ENCODE peak calls at places on chromosomes 3 and 15, in ten cellular contexts. One of them, this sample, is unnamed.

GRCh38 chr3:52019352-52020080 is 23.8 kb upstream of the RPL29 start:
- DNase-seq in T-cell: no peak
- DNase-seq in kidney epithelial cell: no peak
- DNase-seq in mucosa of gallbladder: no peak
- DNase-seq in breast epithelium: no peak
- DNase-seq in posterior cingulate gyrus: no peak
- DNase-seq in mesenteric fat pad: no peak
- DNase-seq in foreskin melanocyte: no peak
- DNase-seq in NCI-H69: no peak
- DNase-seq in nephron progenitor cell: no peak
- DNase-seq in this sample: no peak

GRCh38 chr3:41247055-41247454 is 47.8 kb downstream of the CTNNB1 start:
- DNase-seq in kidney epithelial cell: no peak
- DNase-seq in mesenteric fat pad: no peak
- DNase-seq in foreskin melanocyte: no peak
- DNase-seq in posterior cingulate gyrus: no peak
- DNase-seq in mucosa of gallbladder: no peak
- DNase-seq in nephron progenitor cell: no peak
- DNase-seq in NCI-H69: no peak
- DNase-seq in breast epithelium: no peak
- DNase-seq in T-cell: no peak
- DNase-seq in this sample: no peak

GRCh38 chr15:74242296-74242929 is 6.3 kb downstream of the CCDC33 start:
- DNase-seq in mucosa of gallbladder: peak; percentile 63
- DNase-seq in mesenteric fat pad: no peak
- DNase-seq in posterior cingulate gyrus: no peak
- DNase-seq in nephron progenitor cell: no peak
- DNase-seq in foreskin melanocyte: no peak
- DNase-seq in breast epithelium: no peak
- DNase-seq in kidney epithelial cell: no peak
- DNase-seq in T-cell: no peak
- DNase-seq in NCI-H69: no peak
- DNase-seq in this sample: no peak

GRCh38 chr3:64918989-64919388 is 231.2 kb upstream of the ADAMTS9 start:
- DNase-seq in foreskin melanocyte: no peak
- DNase-seq in NCI-H69: no peak
- DNase-seq in breast epithelium: no peak
- DNase-seq in nephron progenitor cell: no peak
- DNase-seq in mesenteric fat pad: no peak
- DNase-seq in kidney epithelial cell: no peak
- DNase-seq in posterior cingulate gyrus: no peak
- DNase-seq in T-cell: no peak
- DNase-seq in mucosa of gallbladder: no peak
- DNase-seq in this sample: no peak

GRCh38 chr15:99058421-99058870 is 46.4 kb upstream of the SYNM start:
- DNase-seq in mucosa of gallbladder: no peak
- DNase-seq in T-cell: no peak
- DNase-seq in nephron progenitor cell: no peak
- DNase-seq in kidney epithelial cell: no peak
- DNase-seq in posterior cingulate gyrus: no peak
- DNase-seq in breast epithelium: peak; percentile 33
- DNase-seq in NCI-H69: peak; percentile 41
- DNase-seq in foreskin melanocyte: no peak
- DNase-seq in mesenteric fat pad: no peak
- DNase-seq in this sample: no peak

GRCh38 chr3:129958715-129959114 is 15.8 kb upstream of the TRH start:
- DNase-seq in mucosa of gallbladder: no peak
- DNase-seq in posterior cingulate gyrus: no peak
- DNase-seq in kidney epithelial cell: no peak
- DNase-seq in breast epithelium: no peak
- DNase-seq in mesenteric fat pad: no peak
- DNase-seq in foreskin melanocyte: no peak
- DNase-seq in nephron progenitor cell: no peak
- DNase-seq in NCI-H69: no peak
- DNase-seq in T-cell: no peak
- DNase-seq in this sample: no peak

GRCh38 chr15:52808441-52808840 is 18.3 kb upstream of the ONECUT1 start:
- DNase-seq in nephron progenitor cell: no peak
- DNase-seq in kidney epithelial cell: no peak
- DNase-seq in posterior cingulate gyrus: no peak
- DNase-seq in NCI-H69: no peak
- DNase-seq in foreskin melanocyte: no peak
- DNase-seq in mesenteric fat pad: no peak
- DNase-seq in breast epithelium: no peak
- DNase-seq in mucosa of gallbladder: no peak
- DNase-seq in T-cell: no peak
- DNase-seq in this sample: no peak

GRCh38 chr3:161070980-161071663 is 34.0 kb downstream of the B3GALNT1 start:
- DNase-seq in posterior cingulate gyrus: no peak
- DNase-seq in nephron progenitor cell: no peak
- DNase-seq in kidney epithelial cell: no peak
- DNase-seq in breast epithelium: no peak
- DNase-seq in mesenteric fat pad: no peak
- DNase-seq in NCI-H69: no peak
- DNase-seq in T-cell: no peak
- DNase-seq in mucosa of gallbladder: no peak
- DNase-seq in foreskin melanocyte: no peak
- DNase-seq in this sample: no peak

GRCh38 chr3:154862265-154862664 is 217.9 kb upstream of the MME start:
- DNase-seq in mesenteric fat pad: no peak
- DNase-seq in nephron progenitor cell: no peak
- DNase-seq in T-cell: no peak
- DNase-seq in posterior cingulate gyrus: no peak
- DNase-seq in breast epithelium: no peak
- DNase-seq in foreskin melanocyte: peak; percentile 9
- DNase-seq in kidney epithelial cell: peak; percentile 63
- DNase-seq in mucosa of gallbladder: no peak
- DNase-seq in NCI-H69: no peak
- DNase-seq in this sample: no peak

GRCh38 chr3:18445421-18446066 is 20.4 kb upstream of the SATB1 start:
- DNase-seq in T-cell: peak; percentile 87
- DNase-seq in posterior cingulate gyrus: peak; percentile 81
- DNase-seq in nephron progenitor cell: no peak
- DNase-seq in foreskin melanocyte: no peak
- DNase-seq in mucosa of gallbladder: peak; percentile 34
- DNase-seq in breast epithelium: no peak
- DNase-seq in mesenteric fat pad: no peak
- DNase-seq in kidney epithelial cell: no peak
- DNase-seq in NCI-H69: peak; percentile 65
- DNase-seq in this sample: no peak

GRCh38 chr15:100115711-100116090 is 226.1 kb downstream of the ADAMTS17 start:
- DNase-seq in posterior cingulate gyrus: no peak
- DNase-seq in breast epithelium: no peak
- DNase-seq in foreskin melanocyte: no peak
- DNase-seq in kidney epithelial cell: no peak
- DNase-seq in mesenteric fat pad: no peak
- DNase-seq in T-cell: no peak
- DNase-seq in mucosa of gallbladder: no peak
- DNase-seq in NCI-H69: no peak
- DNase-seq in nephron progenitor cell: no peak
- DNase-seq in this sample: no peak

GRCh38 chr3:134284438-134284837 is 33.8 kb upstream of the RYK start:
- DNase-seq in nephron progenitor cell: no peak
- DNase-seq in T-cell: no peak
- DNase-seq in mucosa of gallbladder: no peak
- DNase-seq in breast epithelium: no peak
- DNase-seq in kidney epithelial cell: no peak
- DNase-seq in mesenteric fat pad: no peak
- DNase-seq in posterior cingulate gyrus: no peak
- DNase-seq in foreskin melanocyte: no peak
- DNase-seq in NCI-H69: no peak
- DNase-seq in this sample: no peak

GRCh38 chr3:66393486-66394260 is 107.1 kb downstream of the LRIG1 start:
- DNase-seq in breast epithelium: no peak
- DNase-seq in foreskin melanocyte: no peak
- DNase-seq in T-cell: peak; percentile 56
- DNase-seq in kidney epithelial cell: no peak
- DNase-seq in mucosa of gallbladder: no peak
- DNase-seq in NCI-H69: peak; percentile 41
- DNase-seq in nephron progenitor cell: no peak
- DNase-seq in mesenteric fat pad: peak; percentile 41
- DNase-seq in posterior cingulate gyrus: peak; percentile 49
- DNase-seq in this sample: no peak

GRCh38 chr15:40314723-40315276 is 7.1 kb upstream of the PLCB2 start:
- DNase-seq in T-cell: no peak
- DNase-seq in mesenteric fat pad: no peak
- DNase-seq in NCI-H69: no peak
- DNase-seq in posterior cingulate gyrus: peak; percentile 15
- DNase-seq in kidney epithelial cell: no peak
- DNase-seq in breast epithelium: no peak
- DNase-seq in nephron progenitor cell: no peak
- DNase-seq in foreskin melanocyte: no peak
- DNase-seq in mucosa of gallbladder: no peak
- DNase-seq in this sample: no peak

GRCh38 chr3:77467702-77468407 is 428.0 kb downstream of the ROBO2 start:
- DNase-seq in NCI-H69: peak; percentile 87
- DNase-seq in breast epithelium: no peak
- DNase-seq in foreskin melanocyte: peak; percentile 61
- DNase-seq in kidney epithelial cell: peak; percentile 52
- DNase-seq in T-cell: no peak
- DNase-seq in posterior cingulate gyrus: peak; percentile 77
- DNase-seq in mesenteric fat pad: no peak
- DNase-seq in mucosa of gallbladder: peak; percentile 89
- DNase-seq in nephron progenitor cell: no peak
- DNase-seq in this sample: no peak

GRCh38 chr15:60718661-60719069 is 239.7 kb upstream of the ICE2 start:
- DNase-seq in kidney epithelial cell: no peak
- DNase-seq in nephron progenitor cell: no peak
- DNase-seq in foreskin melanocyte: no peak
- DNase-seq in NCI-H69: no peak
- DNase-seq in mesenteric fat pad: no peak
- DNase-seq in T-cell: no peak
- DNase-seq in breast epithelium: no peak
- DNase-seq in posterior cingulate gyrus: no peak
- DNase-seq in mucosa of gallbladder: no peak
- DNase-seq in this sample: no peak

GRCh38 chr3:48765376-48765775 is 48.4 kb upstream of the IP6K2 start:
- DNase-seq in nephron progenitor cell: no peak
- DNase-seq in posterior cingulate gyrus: no peak
- DNase-seq in mucosa of gallbladder: no peak
- DNase-seq in T-cell: no peak
- DNase-seq in breast epithelium: no peak
- DNase-seq in NCI-H69: peak; percentile 44
- DNase-seq in mesenteric fat pad: no peak
- DNase-seq in kidney epithelial cell: no peak
- DNase-seq in foreskin melanocyte: no peak
- DNase-seq in this sample: no peak

GRCh38 chr15:58043192-58043903 is 22.2 kb downstream of the ALDH1A2 start:
- DNase-seq in breast epithelium: no peak
- DNase-seq in posterior cingulate gyrus: no peak
- DNase-seq in T-cell: peak; percentile 31
- DNase-seq in mucosa of gallbladder: peak; percentile 27
- DNase-seq in NCI-H69: peak; percentile 48
- DNase-seq in nephron progenitor cell: peak; percentile 43
- DNase-seq in kidney epithelial cell: no peak
- DNase-seq in mesenteric fat pad: no peak
- DNase-seq in foreskin melanocyte: peak; percentile 25
- DNase-seq in this sample: no peak

GRCh38 chr15:49379996-49380395 is 43.0 kb upstream of the FGF7 start:
- DNase-seq in breast epithelium: no peak
- DNase-seq in nephron progenitor cell: no peak
- DNase-seq in foreskin melanocyte: no peak
- DNase-seq in posterior cingulate gyrus: peak; percentile 43
- DNase-seq in mesenteric fat pad: no peak
- DNase-seq in NCI-H69: no peak
- DNase-seq in mucosa of gallbladder: no peak
- DNase-seq in kidney epithelial cell: no peak
- DNase-seq in T-cell: no peak
- DNase-seq in this sample: no peak

GRCh38 chr3:155244206-155244605 is 49.3 kb downstream of the STRIT1 start:
- DNase-seq in breast epithelium: no peak
- DNase-seq in NCI-H69: no peak
- DNase-seq in mesenteric fat pad: no peak
- DNase-seq in kidney epithelial cell: no peak
- DNase-seq in mucosa of gallbladder: no peak
- DNase-seq in posterior cingulate gyrus: no peak
- DNase-seq in nephron progenitor cell: no peak
- DNase-seq in foreskin melanocyte: no peak
- DNase-seq in T-cell: no peak
- DNase-seq in this sample: no peak

GRCh38 chr3:194137314-194138097 is 1.6 kb downstream of the HES1 start:
- DNase-seq in mucosa of gallbladder: peak; percentile 62
- DNase-seq in breast epithelium: peak; percentile 58
- DNase-seq in mesenteric fat pad: peak; percentile 92
- DNase-seq in posterior cingulate gyrus: peak; percentile 85
- DNase-seq in kidney epithelial cell: no peak
- DNase-seq in nephron progenitor cell: peak; percentile 66
- DNase-seq in T-cell: peak; percentile 25
- DNase-seq in NCI-H69: peak; percentile 92
- DNase-seq in foreskin melanocyte: peak; percentile 48
- DNase-seq in this sample: peak; percentile 70

GRCh38 chr3:15313461-15313860 is 18.9 kb downstream of the SH3BP5 start:
- DNase-seq in mesenteric fat pad: no peak
- DNase-seq in NCI-H69: no peak
- DNase-seq in mucosa of gallbladder: no peak
- DNase-seq in kidney epithelial cell: no peak
- DNase-seq in posterior cingulate gyrus: no peak
- DNase-seq in breast epithelium: no peak
- DNase-seq in T-cell: peak; percentile 28
- DNase-seq in foreskin melanocyte: peak; percentile 59
- DNase-seq in nephron progenitor cell: no peak
- DNase-seq in this sample: no peak

GRCh38 chr3:100710355-100711198 is 1.3 kb downstream of the TFG start:
- DNase-seq in kidney epithelial cell: peak; percentile 14
- DNase-seq in posterior cingulate gyrus: peak; percentile 38
- DNase-seq in NCI-H69: peak; percentile 18
- DNase-seq in foreskin melanocyte: peak; percentile 46
- DNase-seq in breast epithelium: no peak
- DNase-seq in mucosa of gallbladder: peak; percentile 33
- DNase-seq in T-cell: peak; percentile 38
- DNase-seq in mesenteric fat pad: no peak
- DNase-seq in nephron progenitor cell: peak; percentile 36
- DNase-seq in this sample: no peak

GRCh38 chr3:98893740-98894139 is 7.8 kb downstream of the DCBLD2 start:
- DNase-seq in breast epithelium: no peak
- DNase-seq in mucosa of gallbladder: no peak
- DNase-seq in T-cell: no peak
- DNase-seq in posterior cingulate gyrus: no peak
- DNase-seq in mesenteric fat pad: no peak
- DNase-seq in NCI-H69: no peak
- DNase-seq in nephron progenitor cell: no peak
- DNase-seq in kidney epithelial cell: no peak
- DNase-seq in foreskin melanocyte: no peak
- DNase-seq in this sample: no peak

GRCh38 chr3:80785475-80785874 is 976.0 kb downstream of the GBE1 start:
- DNase-seq in mucosa of gallbladder: no peak
- DNase-seq in nephron progenitor cell: no peak
- DNase-seq in foreskin melanocyte: no peak
- DNase-seq in T-cell: no peak
- DNase-seq in breast epithelium: no peak
- DNase-seq in kidney epithelial cell: no peak
- DNase-seq in mesenteric fat pad: no peak
- DNase-seq in NCI-H69: no peak
- DNase-seq in posterior cingulate gyrus: no peak
- DNase-seq in this sample: no peak

GRCh38 chr3:152905631-152906030 is 70.7 kb downstream of the P2RY1 start:
- DNase-seq in mucosa of gallbladder: no peak
- DNase-seq in foreskin melanocyte: no peak
- DNase-seq in posterior cingulate gyrus: no peak
- DNase-seq in breast epithelium: no peak
- DNase-seq in mesenteric fat pad: no peak
- DNase-seq in NCI-H69: no peak
- DNase-seq in kidney epithelial cell: no peak
- DNase-seq in T-cell: no peak
- DNase-seq in nephron progenitor cell: no peak
- DNase-seq in this sample: no peak

This sample was measured in H1.